ENCODE peak calls at places on chromosomes 4 and X, in eight cellular contexts. One of them, this sample, is unnamed.

GRCh38 chr4:94342713-94343112 is at the start of gene HPGDS:
- DNase-seq in upper lobe of right lung: no peak
- DNase-seq in astrocyte: no peak
- DNase-seq in GM12865: no peak
- DNase-seq in kidney epithelial cell: no peak
- DNase-seq in heart left ventricle: no peak
- DNase-seq in Peyer's patch: no peak
- DNase-seq in astrocyte of the spinal cord: no peak
- DNase-seq in this sample: no peak

GRCh38 chrX:150968862-150969720 is 14.0 kb upstream of the HMGB3 start:
- DNase-seq in upper lobe of right lung: no peak
- DNase-seq in astrocyte: no peak
- DNase-seq in GM12865: no peak
- DNase-seq in kidney epithelial cell: no peak
- DNase-seq in heart left ventricle: no peak
- DNase-seq in Peyer's patch: no peak
- DNase-seq in astrocyte of the spinal cord: no peak
- DNase-seq in this sample: no peak

GRCh38 chr4:75499900-75500299 is 14.3 kb downstream of the RCHY1 start:
- DNase-seq in upper lobe of right lung: no peak
- DNase-seq in astrocyte: no peak
- DNase-seq in GM12865: no peak
- DNase-seq in kidney epithelial cell: no peak
- DNase-seq in heart left ventricle: no peak
- DNase-seq in Peyer's patch: no peak
- DNase-seq in astrocyte of the spinal cord: no peak
- DNase-seq in this sample: no peak

GRCh38 chr4:8940792-8941491 is 69.3 kb upstream of the HMX1 start:
- DNase-seq in upper lobe of right lung: no peak
- DNase-seq in astrocyte: no peak
- DNase-seq in GM12865: no peak
- DNase-seq in kidney epithelial cell: no peak
- DNase-seq in heart left ventricle: no peak
- DNase-seq in Peyer's patch: no peak
- DNase-seq in astrocyte of the spinal cord: no peak
- DNase-seq in this sample: no peak

GRCh38 chr4:103895876-103896465 is 176.2 kb upstream of the TACR3 start:
- DNase-seq in upper lobe of right lung: no peak
- DNase-seq in astrocyte: no peak
- DNase-seq in GM12865: no peak
- DNase-seq in kidney epithelial cell: no peak
- DNase-seq in heart left ventricle: no peak
- DNase-seq in Peyer's patch: no peak
- DNase-seq in astrocyte of the spinal cord: no peak
- DNase-seq in this sample: no peak

GRCh38 chr4:159220353-159220752 is 117.5 kb downstream of the RAPGEF2 start:
- DNase-seq in upper lobe of right lung: no peak
- DNase-seq in astrocyte: no peak
- DNase-seq in GM12865: no peak
- DNase-seq in kidney epithelial cell: no peak
- DNase-seq in heart left ventricle: no peak
- DNase-seq in Peyer's patch: no peak
- DNase-seq in astrocyte of the spinal cord: no peak
- DNase-seq in this sample: no peak

GRCh38 chr4:186104895-186105720 is 604 bp downstream of the FAM149A start:
- DNase-seq in upper lobe of right lung: peak
- DNase-seq in astrocyte: no peak
- DNase-seq in GM12865: no peak
- DNase-seq in kidney epithelial cell: no peak
- DNase-seq in heart left ventricle: no peak
- DNase-seq in Peyer's patch: peak
- DNase-seq in astrocyte of the spinal cord: no peak
- DNase-seq in this sample: no peak

GRCh38 chr4:147360301-147360700 is 120.6 kb upstream of the EDNRA start:
- DNase-seq in upper lobe of right lung: no peak
- DNase-seq in astrocyte: peak
- DNase-seq in GM12865: no peak
- DNase-seq in kidney epithelial cell: no peak
- DNase-seq in heart left ventricle: no peak
- DNase-seq in Peyer's patch: no peak
- DNase-seq in astrocyte of the spinal cord: peak
- DNase-seq in this sample: peak

GRCh38 chrX:7462110-7462509 is 314.2 kb upstream of the PUDP start:
- DNase-seq in upper lobe of right lung: no peak
- DNase-seq in astrocyte: no peak
- DNase-seq in GM12865: no peak
- DNase-seq in kidney epithelial cell: no peak
- DNase-seq in heart left ventricle: no peak
- DNase-seq in Peyer's patch: no peak
- DNase-seq in astrocyte of the spinal cord: no peak
- DNase-seq in this sample: no peak

GRCh38 chrX:40736170-40736505 is 796 bp upstream of the MED14 start:
- DNase-seq in upper lobe of right lung: no peak
- DNase-seq in astrocyte: no peak
- DNase-seq in GM12865: peak
- DNase-seq in kidney epithelial cell: no peak
- DNase-seq in heart left ventricle: no peak
- DNase-seq in Peyer's patch: no peak
- DNase-seq in astrocyte of the spinal cord: no peak
- DNase-seq in this sample: no peak

GRCh38 chr4:183158062-183158461 is 59.0 kb downstream of the WWC2 start:
- DNase-seq in upper lobe of right lung: no peak
- DNase-seq in astrocyte: peak
- DNase-seq in GM12865: no peak
- DNase-seq in kidney epithelial cell: no peak
- DNase-seq in heart left ventricle: no peak
- DNase-seq in Peyer's patch: no peak
- DNase-seq in astrocyte of the spinal cord: peak
- DNase-seq in this sample: peak

GRCh38 chr4:21507439-21507838 is 441.1 kb downstream of the KCNIP4 start:
- DNase-seq in upper lobe of right lung: no peak
- DNase-seq in astrocyte: no peak
- DNase-seq in GM12865: peak
- DNase-seq in kidney epithelial cell: no peak
- DNase-seq in heart left ventricle: no peak
- DNase-seq in Peyer's patch: no peak
- DNase-seq in astrocyte of the spinal cord: peak
- DNase-seq in this sample: peak

GRCh38 chr4:158253350-158253980 is 43.2 kb downstream of the TMEM144 start:
- DNase-seq in upper lobe of right lung: no peak
- DNase-seq in astrocyte: peak
- DNase-seq in GM12865: peak
- DNase-seq in kidney epithelial cell: peak
- DNase-seq in heart left ventricle: peak
- DNase-seq in Peyer's patch: peak
- DNase-seq in astrocyte of the spinal cord: peak
- DNase-seq in this sample: peak

GRCh38 chr4:80333121-80333520 is 2.4 kb upstream of the CFAP299 start:
- DNase-seq in upper lobe of right lung: no peak
- DNase-seq in astrocyte: no peak
- DNase-seq in GM12865: no peak
- DNase-seq in kidney epithelial cell: no peak
- DNase-seq in heart left ventricle: no peak
- DNase-seq in Peyer's patch: no peak
- DNase-seq in astrocyte of the spinal cord: no peak
- DNase-seq in this sample: peak

GRCh38 chrX:5730561-5730960 is 498.1 kb downstream of the NLGN4X start:
- DNase-seq in upper lobe of right lung: no peak
- DNase-seq in astrocyte: peak
- DNase-seq in GM12865: no peak
- DNase-seq in kidney epithelial cell: no peak
- DNase-seq in heart left ventricle: no peak
- DNase-seq in Peyer's patch: no peak
- DNase-seq in astrocyte of the spinal cord: peak
- DNase-seq in this sample: no peak

GRCh38 chrX:39688576-39689373 is 409.0 kb downstream of the BCOR start:
- DNase-seq in upper lobe of right lung: peak
- DNase-seq in astrocyte: no peak
- DNase-seq in GM12865: no peak
- DNase-seq in kidney epithelial cell: no peak
- DNase-seq in heart left ventricle: peak
- DNase-seq in Peyer's patch: peak
- DNase-seq in astrocyte of the spinal cord: peak
- DNase-seq in this sample: peak

GRCh38 chrX:39691724-39692123 is 406.0 kb downstream of the BCOR start:
- DNase-seq in upper lobe of right lung: no peak
- DNase-seq in astrocyte: no peak
- DNase-seq in GM12865: no peak
- DNase-seq in kidney epithelial cell: no peak
- DNase-seq in heart left ventricle: no peak
- DNase-seq in Peyer's patch: no peak
- DNase-seq in astrocyte of the spinal cord: no peak
- DNase-seq in this sample: no peak

GRCh38 chrX:39688219-39688575 is 409.6 kb downstream of the BCOR start:
- DNase-seq in upper lobe of right lung: no peak
- DNase-seq in astrocyte: no peak
- DNase-seq in GM12865: no peak
- DNase-seq in kidney epithelial cell: no peak
- DNase-seq in heart left ventricle: no peak
- DNase-seq in Peyer's patch: no peak
- DNase-seq in astrocyte of the spinal cord: no peak
- DNase-seq in this sample: no peak

GRCh38 chrX:39690541-39691415 is 407.0 kb downstream of the BCOR start:
- DNase-seq in upper lobe of right lung: no peak
- DNase-seq in astrocyte: no peak
- DNase-seq in GM12865: no peak
- DNase-seq in kidney epithelial cell: no peak
- DNase-seq in heart left ventricle: no peak
- DNase-seq in Peyer's patch: no peak
- DNase-seq in astrocyte of the spinal cord: no peak
- DNase-seq in this sample: no peak

DNA sequence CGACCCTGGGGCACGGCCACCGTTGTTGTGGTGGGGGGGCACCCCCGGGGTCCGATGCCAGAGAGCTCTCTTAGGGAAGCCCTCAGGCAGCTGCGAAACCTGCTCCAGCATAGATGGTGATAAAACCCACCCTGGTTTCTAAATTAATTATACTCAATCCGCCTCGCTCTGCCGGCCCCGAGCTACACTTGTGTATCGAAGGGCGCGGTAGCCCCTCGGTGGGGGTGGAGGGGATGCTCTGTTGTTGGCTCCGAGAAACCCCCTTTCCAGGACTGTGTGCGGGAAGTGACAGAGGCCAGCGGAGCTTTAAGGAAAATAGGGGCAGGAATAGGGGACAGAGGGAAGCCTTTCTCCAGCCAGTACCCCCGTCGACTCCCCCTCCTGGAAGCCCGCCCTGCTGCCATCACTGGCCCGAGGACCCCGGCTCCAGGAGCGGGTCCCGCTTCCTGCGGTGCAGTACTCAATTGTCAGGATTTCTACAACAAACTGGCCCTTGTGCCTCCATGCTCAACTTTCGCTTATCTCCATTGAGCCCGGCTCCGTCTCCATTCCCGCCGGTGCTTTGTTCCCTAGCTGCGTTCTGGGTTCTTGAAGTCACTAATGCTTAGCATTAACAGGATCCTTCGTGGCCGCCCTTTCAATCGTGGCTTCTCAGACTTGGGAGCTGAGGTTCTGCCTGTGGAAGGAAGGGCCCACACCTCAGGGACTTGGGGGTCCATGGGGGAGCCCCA is 408.2 kb downstream of the BCOR start:
- DNase-seq in upper lobe of right lung: no peak
- DNase-seq in astrocyte: no peak
- DNase-seq in GM12865: no peak
- DNase-seq in kidney epithelial cell: no peak
- DNase-seq in heart left ventricle: no peak
- DNase-seq in Peyer's patch: no peak
- DNase-seq in astrocyte of the spinal cord: no peak
- DNase-seq in this sample: no peak
- H3K4me3 ChIP-seq in upper lobe of right lung: peak
- H3K4me3 ChIP-seq in astrocyte: peak
- H3K4me3 ChIP-seq in GM12865: no peak
- H3K4me3 ChIP-seq in kidney epithelial cell: peak
- H3K4me3 ChIP-seq in heart left ventricle: peak
- H3K4me3 ChIP-seq in Peyer's patch: peak
- H3K4me3 ChIP-seq in astrocyte of the spinal cord: peak
- H3K4me3 ChIP-seq in this sample: peak

GRCh38 chr4:38493068-38493467 is 170.9 kb upstream of the KLF3 start:
- DNase-seq in upper lobe of right lung: no peak
- DNase-seq in astrocyte: no peak
- DNase-seq in GM12865: no peak
- DNase-seq in kidney epithelial cell: no peak
- DNase-seq in heart left ventricle: no peak
- DNase-seq in Peyer's patch: no peak
- DNase-seq in astrocyte of the spinal cord: no peak
- DNase-seq in this sample: no peak
- TF ChIP-seq CTCF in upper lobe of right lung: no peak
- TF ChIP-seq CTCF in astrocyte: no peak
- TF ChIP-seq CTCF in GM12865: no peak
- TF ChIP-seq CTCF in kidney epithelial cell: no peak
- TF ChIP-seq CTCF in heart left ventricle: no peak
- TF ChIP-seq CTCF in Peyer's patch: no peak
- TF ChIP-seq CTCF in astrocyte of the spinal cord: no peak
- TF ChIP-seq CTCF in this sample: no peak

GRCh38 chr4:3135155-3136011 is 60.9 kb downstream of the HTT start:
- DNase-seq in upper lobe of right lung: no peak
- DNase-seq in astrocyte: no peak
- DNase-seq in GM12865: no peak
- DNase-seq in kidney epithelial cell: no peak
- DNase-seq in heart left ventricle: no peak
- DNase-seq in Peyer's patch: no peak
- DNase-seq in astrocyte of the spinal cord: no peak
- DNase-seq in this sample: peak

GRCh38 chr4:3130826-3131225 is 56.3 kb downstream of the HTT start:
- DNase-seq in upper lobe of right lung: no peak
- DNase-seq in astrocyte: no peak
- DNase-seq in GM12865: no peak
- DNase-seq in kidney epithelial cell: no peak
- DNase-seq in heart left ventricle: no peak
- DNase-seq in Peyer's patch: no peak
- DNase-seq in astrocyte of the spinal cord: no peak
- DNase-seq in this sample: no peak

GRCh38 chr4:3137908-3138307 is 63.4 kb downstream of the HTT start:
- DNase-seq in upper lobe of right lung: no peak
- DNase-seq in astrocyte: no peak
- DNase-seq in GM12865: no peak
- DNase-seq in kidney epithelial cell: no peak
- DNase-seq in heart left ventricle: no peak
- DNase-seq in Peyer's patch: no peak
- DNase-seq in astrocyte of the spinal cord: no peak
- DNase-seq in this sample: no peak

GRCh38 chr4:3134201-3134600 is 59.7 kb downstream of the HTT start:
- DNase-seq in upper lobe of right lung: no peak
- DNase-seq in astrocyte: no peak
- DNase-seq in GM12865: no peak
- DNase-seq in kidney epithelial cell: no peak
- DNase-seq in heart left ventricle: no peak
- DNase-seq in Peyer's patch: no peak
- DNase-seq in astrocyte of the spinal cord: no peak
- DNase-seq in this sample: no peak

GRCh38 chr4:3136454-3136853 is 62.0 kb downstream of the HTT start:
- DNase-seq in upper lobe of right lung: no peak
- DNase-seq in astrocyte: no peak
- DNase-seq in GM12865: no peak
- DNase-seq in kidney epithelial cell: no peak
- DNase-seq in heart left ventricle: no peak
- DNase-seq in Peyer's patch: no peak
- DNase-seq in astrocyte of the spinal cord: peak
- DNase-seq in this sample: peak
- H3K4me3 ChIP-seq in upper lobe of right lung: no peak
- H3K4me3 ChIP-seq in astrocyte: no peak
- H3K4me3 ChIP-seq in GM12865: no peak
- H3K4me3 ChIP-seq in kidney epithelial cell: no peak
- H3K4me3 ChIP-seq in heart left ventricle: no peak
- H3K4me3 ChIP-seq in Peyer's patch: no peak
- H3K4me3 ChIP-seq in astrocyte of the spinal cord: no peak
- H3K4me3 ChIP-seq in this sample: no peak

GRCh38 chrX:112691361-112691760 is 11.6 kb upstream of the LHFPL1 start:
- DNase-seq in upper lobe of right lung: no peak
- DNase-seq in astrocyte: no peak
- DNase-seq in GM12865: no peak
- DNase-seq in kidney epithelial cell: no peak
- DNase-seq in heart left ventricle: no peak
- DNase-seq in Peyer's patch: no peak
- DNase-seq in astrocyte of the spinal cord: no peak
- DNase-seq in this sample: no peak
- TF ChIP-seq CTCF in upper lobe of right lung: no peak
- TF ChIP-seq CTCF in astrocyte: no peak
- TF ChIP-seq CTCF in GM12865: no peak
- TF ChIP-seq CTCF in kidney epithelial cell: no peak
- TF ChIP-seq CTCF in heart left ventricle: no peak
- TF ChIP-seq CTCF in Peyer's patch: no peak
- TF ChIP-seq CTCF in astrocyte of the spinal cord: no peak
- TF ChIP-seq CTCF in this sample: no peak

This sample was measured in fibroblast of the aortic adventitia.